ENCODE peak calls at places on chromosomes 1 and 21, in nine cellular contexts. K is Caco-2, C is tibial artery, G is prostate gland, T is left lung, Z is HepG2, F is uterus, O is spleen, U is left ventricle myocardium inferior. S is an unnamed sample.
A peak's percentile ranks its signal among the peaks of the same experiment; 100 is the strongest.

GRCh38 chr1:158098256-158098655 is 82.4 kb upstream of the CD1D start:
- DNase-seq in K (no peak), C (no peak), G (no peak), T (no peak), Z (no peak), F (no peak), O (peak; percentile 51), U (no peak), S (no peak)

GRCh38 chr21:16250282-16250681 is 520.5 kb downstream of the USP25 start:
- DNase-seq in K (no peak), C (no peak), G (no peak), T (no peak), Z (no peak), F (no peak), O (no peak), U (no peak), S (no peak)

GRCh38 chr1:220876511-220877347 is 2.5 kb upstream of the HLX start:
- DNase-seq in K (no peak), C (peak; percentile 72), G (no peak), T (no peak), Z (no peak), F (no peak), O (peak; percentile 90), U (no peak), S (no peak)

GRCh38 chr1:225612265-225612664 is 40.7 kb downstream of the ENAH start:
- DNase-seq in K (no peak), C (no peak), G (no peak), T (no peak), Z (no peak), F (no peak), O (no peak), U (no peak), S (no peak)

GRCh38 chr21:46000731-46001641 is 19.4 kb downstream of the COL6A1 start:
- DNase-seq in K (no peak), C (peak; percentile 18), G (peak; percentile 2), T (peak; percentile 32), Z (no peak), F (peak; percentile 42), O (peak; percentile 64), U (peak; percentile 16), S (no peak)

GRCh38 chr1:202107321-202107761 is 15.4 kb upstream of the GPR37L1 start:
- DNase-seq in K (no peak), C (no peak), G (peak; percentile 82), T (peak; percentile 74), Z (no peak), F (no peak), O (no peak), U (peak; percentile 78), S (no peak)

GRCh38 chr1:25443030-25443699 is 12.5 kb downstream of the MACO1 start:
- DNase-seq in K (no peak), C (no peak), G (no peak), T (no peak), Z (no peak), F (no peak), O (no peak), U (no peak), S (peak; percentile 62)

GRCh38 chr1:184033711-184034167 is 3.8 kb downstream of the COLGALT2 start:
- DNase-seq in K (no peak), C (no peak), G (no peak), T (no peak), Z (no peak), F (no peak), O (no peak), U (no peak), S (no peak)

GRCh38 chr1:246647113-246647512 is 77.1 kb upstream of the SCCPDH start:
- DNase-seq in K (peak; percentile 41), C (peak; percentile 31), G (no peak), T (no peak), Z (no peak), F (peak; percentile 33), O (no peak), U (peak; percentile 74), S (no peak)

GRCh38 chr1:200134116-200134515 is 106.6 kb downstream of the NR5A2 start:
- DNase-seq in K (no peak), C (no peak), G (no peak), T (no peak), Z (no peak), F (no peak), O (no peak), U (no peak), S (peak; percentile 83)

GRCh38 chr1:152449661-152450060 is 35.6 kb upstream of the CRNN start:
- DNase-seq in K (no peak), C (no peak), G (no peak), T (no peak), Z (no peak), F (no peak), O (no peak), U (no peak), S (no peak)

GRCh38 chr1:29839726-29840125 is 603.4 kb downstream of the PTPRU start:
- DNase-seq in K (no peak), C (no peak), G (no peak), T (no peak), Z (no peak), F (no peak), O (peak; percentile 23), U (no peak), S (no peak)

GRCh38 chr21:36388835-36389234 is 3.6 kb downstream of the CHAF1B start:
- DNase-seq in K (peak; percentile 13), C (no peak), G (no peak), T (no peak), Z (no peak), F (no peak), O (no peak), U (no peak), S (peak; percentile 50)

GRCh38 chr1:222404710-222405109 is 143.2 kb downstream of the HHIPL2 start:
- DNase-seq in K (no peak), C (no peak), G (no peak), T (no peak), Z (no peak), F (no peak), O (no peak), U (no peak), S (no peak)

GRCh38 chr1:26378879-26379251 is 6.3 kb upstream of the ZNF683 start:
- DNase-seq in K (no peak), C (no peak), G (no peak), T (no peak), Z (no peak), F (no peak), O (no peak), U (no peak), S (no peak)

GRCh38 chr1:53959664-53960250 is 13.6 kb downstream of the LRRC42 start:
- DNase-seq in K (no peak), C (no peak), G (no peak), T (no peak), Z (peak; percentile 35), F (no peak), O (no peak), U (no peak), S (peak; percentile 39)

GRCh38 chr1:228094432-228095016 is 8.6 kb downstream of the C1orf35 start:
- DNase-seq in K (no peak), C (no peak), G (no peak), T (no peak), Z (no peak), F (no peak), O (peak; percentile 41), U (no peak), S (no peak)

GRCh38 chr1:117735045-117735992 is 129.5 kb downstream of the TENT5C start:
- DNase-seq in K (peak; percentile 37), C (no peak), G (no peak), T (no peak), Z (peak; percentile 10), F (no peak), O (peak; percentile 66), U (no peak), S (peak; percentile 56)

GRCh38 chr1:115355069-115355468 is 17.0 kb upstream of the NGF start:
- DNase-seq in K (no peak), C (no peak), G (no peak), T (no peak), Z (peak; percentile 27), F (no peak), O (no peak), U (no peak), S (no peak)

GRCh38 chr21:35297665-35298064 is 248.6 kb upstream of the RUNX1 start:
- DNase-seq in K (no peak), C (no peak), G (no peak), T (no peak), Z (no peak), F (no peak), O (no peak), U (no peak), S (no peak)

GRCh38 chr1:33860671-33861070 is 3.2 kb upstream of the HMGB4 start:
- DNase-seq in K (no peak), C (no peak), G (no peak), T (no peak), Z (no peak), F (no peak), O (no peak), U (no peak), S (no peak)

GRCh38 chr1:41919764-41920397 is 1.2 kb upstream of the HIVEP3 start:
- DNase-seq in K (no peak), C (peak; percentile 21), G (no peak), T (peak; percentile 41), Z (no peak), F (peak; percentile 15), O (peak; percentile 90), U (peak; percentile 55), S (no peak)

GRCh38 chr1:40059960-40060337 is 19.4 kb downstream of the CAP1 start:
- DNase-seq in K (no peak), C (no peak), G (no peak), T (no peak), Z (no peak), F (no peak), O (no peak), U (no peak), S (peak; percentile 33)
- H3K36me3 ChIP-seq in K (no peaks in the 10 kb centered on the region), C (peaks cover 57% of the 10 kb centered on the region), G (peaks cover 7% of the 10 kb centered on the region), T (no peaks in the 10 kb centered on the region), Z (peaks cover 19% of the 10 kb centered on the region), F (no peaks in the 10 kb centered on the region), O (peaks cover 22% of the 10 kb centered on the region), U (peaks cover 51% of the 10 kb centered on the region), S (peaks cover 27% of the 10 kb centered on the region)

GRCh38 chr1:111552587-111552986 is 49.2 kb upstream of the ADORA3 start:
- DNase-seq in K (no peak), C (no peak), G (no peak), T (no peak), Z (no peak), F (no peak), O (no peak), U (no peak), S (no peak)
- H3K36me3 ChIP-seq in K (no peaks in the 10 kb centered on the region), C (no peaks in the 10 kb centered on the region), G (no peaks in the 10 kb centered on the region), T (no peaks in the 10 kb centered on the region), Z (no peaks in the 10 kb centered on the region), F (no peaks in the 10 kb centered on the region), O (no peaks in the 10 kb centered on the region), U (no peaks in the 10 kb centered on the region), S (no peaks in the 10 kb centered on the region)

GRCh38 chr1:11130406-11130805 is 30.7 kb upstream of the EXOSC10 start:
- DNase-seq in K (no peak), C (no peak), G (no peak), T (no peak), Z (no peak), F (no peak), O (no peak), U (no peak), S (no peak)
- H3K36me3 ChIP-seq in K (peaks cover 2% of the 10 kb centered on the region), C (peaks cover 88% of the 10 kb centered on the region), G (peaks cover 22% of the 10 kb centered on the region), T (no peaks in the 10 kb centered on the region), Z (peaks cover 17% of the 10 kb centered on the region), F (no peaks in the 10 kb centered on the region), O (peaks cover 88% of the 10 kb centered on the region), U (peaks cover 88% of the 10 kb centered on the region), S (peaks cover 25% of the 10 kb centered on the region)

DNA sequence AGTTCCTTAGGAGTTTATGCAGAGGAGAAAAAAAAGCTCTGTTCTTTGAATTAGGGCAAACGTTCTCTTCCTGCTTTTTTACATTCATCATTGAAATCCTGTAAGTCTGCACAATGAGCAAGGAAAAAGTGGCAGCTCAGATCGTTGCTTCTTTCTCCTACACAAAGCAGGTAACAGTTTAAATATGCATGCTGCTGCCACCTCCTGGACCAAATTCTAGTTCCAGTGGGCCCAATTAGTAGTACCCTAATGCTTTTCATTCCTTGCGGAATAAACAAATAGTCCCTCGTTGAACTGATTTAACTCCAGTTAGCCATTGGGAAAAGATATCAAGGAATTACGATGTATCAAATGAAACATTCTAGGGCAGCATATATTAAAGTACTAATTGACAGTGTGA is 20.1 kb downstream of the YTHDF2 start:
- DNase-seq in K (peak; percentile 10), C (no peak), G (no peak), T (no peak), Z (no peak), F (no peak), O (no peak), U (no peak), S (peak; percentile 12)
- H3K36me3 ChIP-seq in K (peaks cover 2% of the 10 kb centered on the region), C (peaks cover 16% of the 10 kb centered on the region), G (no peaks in the 10 kb centered on the region), T (no peaks in the 10 kb centered on the region), Z (peaks cover 12% of the 10 kb centered on the region), F (no peaks in the 10 kb centered on the region), O (peaks cover 3% of the 10 kb centered on the region), U (peaks cover 12% of the 10 kb centered on the region), S (peaks cover 5% of the 10 kb centered on the region)

S was measured in bronchial epithelial cell.